ENCODE peak calls at places on chromosomes 16 and 17, in five cellular contexts. R, L, G, O and M are unnamed samples.

GRCh38 chr17:44348234-44348987 is 3.3 kb downstream of the GRN start:
- DNase-seq in L (peak; percentile 57), G (no peak), R (no peak), O (no peak), M (peak; percentile 40)

GRCh38 chr17:6094926-6095325 is 24.7 kb downstream of the WSCD1 start:
- DNase-seq in O (no peak), R (no peak), G (no peak), L (no peak), M (no peak)

GRCh38 chr16:79372504-79373184 is 227.9 kb downstream of the MAF start:
- DNase-seq in O (no peak), L (no peak), R (no peak), G (no peak), M (peak; percentile 86)

GRCh38 chr17:57599271-57600045 is 145.6 kb downstream of the CCDC182 start:
- DNase-seq in G (no peak), R (no peak), L (no peak), O (no peak), M (no peak)

GRCh38 chr16:12646098-12646489 is 157.6 kb downstream of the CPPED1 start:
- DNase-seq in O (no peak), R (no peak), L (no peak), G (no peak), M (no peak)

GRCh38 chr17:6072157-6072556 is 2.0 kb downstream of the WSCD1 start:
- DNase-seq in O (no peak), G (no peak), R (no peak), L (no peak), M (peak; percentile 38)

GRCh38 chr16:49637933-49638695 is 217.8 kb downstream of the ZNF423 start:
- DNase-seq in G (no peak), L (no peak), O (no peak), R (no peak), M (no peak)

GRCh38 chr17:42548070-42548837 is 4.5 kb upstream of the HSD17B1 start:
- DNase-seq in L (no peak), O (peak; percentile 97), R (peak; percentile 71), G (peak; percentile 94), M (peak; percentile 53)

GRCh38 chr17:82831041-82831817 is 8.6 kb downstream of the ZNF750 start:
- DNase-seq in R (no peak), O (no peak), L (no peak), G (no peak), M (no peak)

GRCh38 chr16:53129281-53130192 is 74.7 kb downstream of the CHD9 start:
- DNase-seq in O (no peak), R (no peak), L (peak; percentile 81), G (no peak), M (peak; percentile 57)

GRCh38 chr17:4009164-4009785 is 45.0 kb upstream of the ATP2A3 start:
- DNase-seq in G (no peak), R (no peak), L (peak; percentile 62), O (no peak), M (no peak)

GRCh38 chr17:11495616-11496015 is 102.7 kb upstream of the DNAH9 start:
- DNase-seq in L (no peak), G (no peak), O (no peak), R (no peak), M (no peak)

GRCh38 chr17:47280072-47280811 is 26.6 kb downstream of the ITGB3 start:
- DNase-seq in R (no peak), G (no peak), O (no peak), L (peak; percentile 48), M (peak; percentile 66)

GRCh38 chr16:81553080-81553813 is 108.6 kb downstream of the CMIP start:
- DNase-seq in G (no peak), L (peak; percentile 47), O (no peak), R (no peak), M (no peak)

GRCh38 chr17:42131971-42132370 is 9.4 kb downstream of the HSPB9 start:
- DNase-seq in O (no peak), R (no peak), G (no peak), L (peak; percentile 28), M (peak; percentile 56)

GRCh38 chr16:83200005-83200779 is 573.4 kb downstream of the CDH13 start:
- DNase-seq in O (no peak), G (peak; percentile 18), R (no peak), L (peak; percentile 22), M (no peak)

GRCh38 chr16:16083421-16084156 is 134.2 kb downstream of the ABCC1 start:
- DNase-seq in O (no peak), R (no peak), L (peak; percentile 61), G (peak; percentile 63), M (peak; percentile 27)

GRCh38 chr16:65975049-65975708 is 391.3 kb upstream of the CDH5 start:
- DNase-seq in G (peak; percentile 70), O (peak; percentile 49), R (no peak), L (peak; percentile 86), M (peak; percentile 42)

GRCh38 chr16:55487048-55487803 is 8.2 kb downstream of the MMP2 start:
- DNase-seq in G (no peak), R (no peak), L (peak; percentile 92), O (no peak), M (peak; percentile 67)

GRCh38 chr16:27980919-27981670 is 82.4 kb downstream of the GSG1L start:
- DNase-seq in L (no peak), G (no peak), R (no peak), O (no peak), M (no peak)

GRCh38 chr16:46883353-46883689 is 841 bp upstream of the GPT2 start:
- DNase-seq in R (no peak), O (no peak), G (no peak), L (no peak), M (no peak)

GRCh38 chr16:27198451-27199234 is 4.7 kb upstream of the KDM8 start:
- DNase-seq in G (peak; percentile 44), L (no peak), O (no peak), R (no peak), M (no peak)

GRCh38 chr17:19341211-19341631 is 21.3 kb downstream of the B9D1 start:
- DNase-seq in O (no peak), R (no peak), G (no peak), L (no peak), M (no peak)

GRCh38 chr16:10662212-10662611 is 32.5 kb downstream of the TEKT5 start:
- DNase-seq in O (no peak), L (no peak), R (no peak), G (no peak), M (no peak)

GRCh38 chr16:84820305-84820684 is 510 bp downstream of the CRISPLD2 start:
- DNase-seq in R (no peak), O (no peak), L (no peak), G (no peak), M (peak; percentile 52)

GRCh38 chr17:13273744-13274295 is 256.0 kb upstream of the ELAC2 start:
- DNase-seq in L (peak; percentile 4), R (no peak), O (no peak), G (no peak), M (no peak)

GRCh38 chr16:57503366-57503765 is 17.1 kb upstream of the DOK4 start:
- DNase-seq in G (no peak), R (no peak), L (no peak), O (no peak), M (no peak)

GRCh38 chr16:89761304-89761922 is 40.1 kb downstream of the ZNF276 start:
- DNase-seq in O (no peak), R (no peak), G (no peak), L (no peak), M (no peak)

GRCh38 chr16:89764711-89765201 is 43.4 kb downstream of the ZNF276 start:
- DNase-seq in R (no peak), L (no peak), O (no peak), G (no peak), M (peak; percentile 38)

GRCh38 chr16:89759742-89760366 is 38.5 kb downstream of the ZNF276 start:
- DNase-seq in G (peak; percentile 37), L (no peak), O (no peak), R (no peak), M (no peak)

GRCh38 chr16:89770367-89770766 is 46.1 kb downstream of the FANCA start:
- DNase-seq in O (no peak), G (no peak), R (no peak), L (no peak), M (no peak)

DNA sequence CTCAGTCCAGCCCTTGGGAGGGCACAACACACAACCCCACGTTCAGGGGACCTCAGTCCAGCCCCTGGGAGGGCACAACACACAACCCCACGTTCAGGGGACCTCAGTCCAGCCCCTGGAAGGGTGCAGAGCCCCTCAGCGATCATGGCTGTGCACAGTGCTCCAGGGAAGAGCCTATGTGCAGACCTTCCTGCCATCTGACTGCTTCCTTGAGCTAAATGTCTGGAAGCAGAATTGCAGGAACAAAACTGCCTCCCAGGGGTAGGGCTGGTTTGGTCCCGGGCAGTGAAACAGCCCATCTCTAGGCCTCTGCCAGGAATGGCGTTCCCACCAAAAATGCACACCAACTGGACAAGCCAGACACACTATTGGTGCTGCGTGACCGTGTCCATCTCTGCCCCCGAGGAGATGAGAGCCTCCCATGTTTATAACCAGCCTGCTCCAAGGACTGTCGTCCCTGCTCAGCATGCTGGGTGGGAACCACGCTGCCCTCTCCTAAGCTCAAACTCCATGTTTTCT is 44.0 kb downstream of the ZNF276 start:
- DNase-seq in G (no peak), R (no peak), L (no peak), O (no peak), M (no peak)
- H3K27ac ChIP-seq in G (no peak overlapping the region), R (no peak overlapping the region), L (no peak overlapping the region), O (no peak overlapping the region), M (no peak overlapping the region)

DNA sequence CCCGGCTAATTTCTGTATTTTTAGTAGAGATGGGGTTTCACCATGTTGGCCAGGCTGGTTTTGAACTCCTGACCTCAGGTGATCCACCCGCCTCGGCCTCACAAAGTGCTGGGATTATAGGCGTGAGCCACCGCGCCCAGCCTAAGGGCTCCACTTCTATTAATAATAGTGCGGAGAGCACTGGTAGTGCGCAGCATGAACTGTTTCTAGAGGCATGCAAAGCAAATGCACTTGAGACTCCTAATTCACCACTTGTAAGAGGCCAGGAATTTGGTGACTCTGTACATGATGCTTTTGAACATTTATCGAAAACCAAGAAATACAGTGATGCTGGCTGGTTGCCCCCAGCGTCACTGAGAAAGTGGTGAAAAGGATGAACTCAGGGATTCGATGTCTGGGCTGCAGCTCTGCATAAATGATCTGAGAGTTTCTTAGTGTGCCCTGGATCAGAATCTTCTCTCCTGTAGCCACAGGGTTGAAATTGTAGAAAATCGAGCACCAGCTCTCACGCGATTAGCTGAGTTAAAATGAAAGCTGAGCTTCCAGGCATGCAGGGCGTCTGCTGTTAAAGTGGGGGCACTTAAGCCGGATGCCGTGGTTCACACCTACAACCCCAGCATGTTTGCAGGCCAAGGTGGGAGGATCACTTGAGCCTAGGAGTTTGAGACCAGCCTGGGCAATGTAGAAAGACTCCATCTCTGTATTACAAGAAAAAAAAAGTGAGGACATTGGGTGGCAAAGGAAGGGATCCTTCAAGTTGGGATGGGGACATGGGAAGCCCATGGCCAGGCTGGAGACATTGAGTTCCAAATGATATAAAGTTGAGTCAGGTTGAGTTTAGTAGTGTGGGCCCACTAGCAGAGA is 4.8 kb downstream of the RNF213 start:
- DNase-seq in G (no peak), O (no peak), L (no peak), R (no peak), M (no peak)
- H3K9ac ChIP-seq in G (no peak overlapping the region), O (no peak overlapping the region), L (no peak overlapping the region), R (no peak overlapping the region), M (no peak overlapping the region)

GRCh38 chr16:70430667-70431536 is 8.0 kb downstream of the ST3GAL2 start:
- DNase-seq in R (no peak), G (peak; percentile 69), L (peak; percentile 24), O (no peak), M (peak; percentile 55)
- H2BK15ac ChIP-seq in R (no peak overlapping the region), G (peak overlapping the region; percentile 20), L (peak overlapping the region; percentile 71), O (peak overlapping the region; percentile 19), M (peak overlapping the region; percentile 87)

DNA sequence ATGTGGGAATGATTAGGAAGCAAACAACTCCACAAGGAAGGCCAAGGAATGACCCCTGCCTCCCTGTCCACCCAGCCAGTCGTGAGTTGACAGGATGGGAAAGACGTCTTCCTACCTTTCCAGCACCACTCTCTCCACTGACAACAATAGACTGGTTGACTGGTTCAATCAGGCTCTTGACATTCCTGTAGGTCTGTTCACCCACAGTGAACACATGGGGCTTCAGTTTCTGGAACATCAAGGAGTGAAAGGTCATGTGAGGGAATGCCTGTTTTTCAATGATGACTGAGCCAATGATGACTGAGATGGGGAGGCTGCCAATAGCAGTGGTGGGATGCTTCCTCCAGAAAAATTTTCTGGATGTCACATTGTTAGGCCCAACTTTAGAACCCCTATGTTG is 9.6 kb downstream of the MYO19 start:
- DNase-seq in G (no peak), R (no peak), O (no peak), L (peak; percentile 65), M (no peak)
- H3K27ac ChIP-seq in G (no peak overlapping the region), R (no peak overlapping the region), O (no peak overlapping the region), L (no peak overlapping the region), M (no peak overlapping the region)